ENCODE peak calls at places on chromosomes 5 and 9, in ten cellular contexts. U is H1, T is body of pancreas, H is A673, O is hepatocyte, V is PC-9, J is lower lobe of right lung, Z is PC-3, C is pancreas, F is right lobe of liver. I is an unnamed sample. For H3K4me1, the result is how much of the 10 kb centered on the place peaks cover.

GRCh38 chr9:16092142-16092541 is 539.3 kb downstream of the CCDC171 start:
- DNase-seq in U (no peak), T (no peak), H (no peak), O (no peak), V (no peak), J (no peak), Z (no peak), C (no peak), F (no peak), I (no peak)

GRCh38 chr9:89166871-89167270 is 11.7 kb downstream of the SHC3 start:
- DNase-seq in U (no peak), T (no peak), H (no peak), O (no peak), V (no peak), J (no peak), Z (no peak), C (no peak), F (no peak), I (no peak)

GRCh38 chr9:36485647-36486453 is 85.8 kb upstream of the RNF38 start:
- DNase-seq in U (no peak), T (peak), H (peak), O (peak), V (no peak), J (no peak), Z (peak), C (no peak), F (no peak), I (no peak)

GRCh38 chr5:10607023-10607665 is 43.3 kb downstream of the ANKRD33B start:
- DNase-seq in U (no peak), T (no peak), H (no peak), O (no peak), V (no peak), J (no peak), Z (no peak), C (no peak), F (no peak), I (no peak)

GRCh38 chr5:151020304-151021031 is at the start of gene GPX3:
- DNase-seq in U (peak), T (peak), H (peak), O (peak), V (peak), J (peak), Z (no peak), C (peak), F (peak), I (peak)

GRCh38 chr5:77924081-77924480 is 147.9 kb upstream of the TBCA start:
- DNase-seq in U (no peak), T (no peak), H (no peak), O (no peak), V (no peak), J (no peak), Z (peak), C (no peak), F (no peak), I (no peak)

GRCh38 chr5:176542596-176543427 is 5.6 kb upstream of the RNF44 start:
- DNase-seq in U (no peak), T (peak), H (no peak), O (peak), V (no peak), J (no peak), Z (peak), C (no peak), F (no peak), I (peak)

GRCh38 chr5:54415896-54416640 is 39.4 kb upstream of the HSPB3 start:
- DNase-seq in U (no peak), T (no peak), H (no peak), O (no peak), V (peak), J (no peak), Z (peak), C (no peak), F (no peak), I (no peak)

GRCh38 chr9:89422151-89422918 is 75.6 kb downstream of the SEMA4D start:
- DNase-seq in U (no peak), T (no peak), H (no peak), O (no peak), V (no peak), J (peak), Z (peak), C (no peak), F (no peak), I (no peak)

GRCh38 chr9:96172797-96173196 is 129.2 kb downstream of the HSD17B3 start:
- DNase-seq in U (no peak), T (no peak), H (no peak), O (no peak), V (no peak), J (no peak), Z (no peak), C (no peak), F (no peak), I (no peak)

GRCh38 chr9:85425153-85425611 is 316.6 kb downstream of the AGTPBP1 start:
- DNase-seq in U (peak), T (peak), H (peak), O (peak), V (no peak), J (peak), Z (peak), C (peak), F (no peak), I (peak)

GRCh38 chr5:68419101-68419636 is 203.6 kb downstream of the PIK3R1 start:
- DNase-seq in U (no peak), T (no peak), H (no peak), O (no peak), V (peak), J (no peak), Z (no peak), C (no peak), F (no peak), I (no peak)

GRCh38 chr5:68419637-68420452 is 204.3 kb downstream of the PIK3R1 start:
- DNase-seq in U (no peak), T (no peak), H (peak), O (peak), V (peak), J (no peak), Z (no peak), C (no peak), F (no peak), I (peak)

GRCh38 chr5:68421667-68422220 is 206.2 kb downstream of the PIK3R1 start:
- DNase-seq in U (no peak), T (no peak), H (no peak), O (no peak), V (no peak), J (no peak), Z (no peak), C (no peak), F (no peak), I (no peak)

GRCh38 chr5:68418680-68419079 is 203.1 kb downstream of the PIK3R1 start:
- DNase-seq in U (no peak), T (no peak), H (no peak), O (no peak), V (no peak), J (no peak), Z (no peak), C (no peak), F (no peak), I (no peak)

DNA sequence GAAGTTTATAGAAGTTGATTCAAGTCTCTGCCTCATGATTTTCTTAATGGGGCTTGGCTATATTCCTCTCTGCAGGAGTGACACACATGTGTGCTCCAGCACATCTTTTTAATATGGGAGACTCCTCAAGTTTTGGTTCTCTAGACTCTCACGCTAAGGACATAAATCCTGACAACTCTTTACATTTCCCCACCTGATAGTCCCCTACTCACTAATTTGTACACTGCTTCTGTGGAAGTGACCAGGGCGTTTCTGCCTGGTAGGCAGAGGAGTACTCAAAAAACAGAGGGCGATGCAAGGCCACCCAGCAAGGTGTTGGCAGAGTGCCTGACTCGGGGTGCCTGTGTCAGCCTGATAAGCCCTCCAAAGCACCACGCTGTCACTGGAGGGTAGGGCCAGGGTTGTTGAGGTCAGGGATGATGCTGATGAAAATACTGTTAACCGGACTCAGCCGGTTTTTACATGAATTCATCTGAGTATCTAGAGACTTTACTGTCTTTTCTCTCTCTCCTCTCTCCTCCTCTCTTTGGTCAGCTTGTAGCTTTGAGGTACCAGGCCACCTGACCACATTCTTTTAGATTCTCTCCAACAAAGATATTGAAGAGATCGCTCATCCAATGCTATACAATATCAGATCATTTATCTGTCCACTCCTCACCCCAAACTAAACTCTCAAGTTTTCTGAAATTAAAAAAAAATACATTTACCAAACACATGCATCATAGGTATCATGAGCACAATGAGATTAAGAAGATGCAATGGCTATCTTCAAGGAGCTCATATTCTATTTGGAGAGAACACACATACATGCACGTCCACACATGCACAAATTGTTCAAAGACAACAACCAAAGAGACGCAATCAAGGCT is 205.2 kb downstream of the PIK3R1 start:
- DNase-seq in U (no peak), T (no peak), H (no peak), O (no peak), V (no peak), J (peak), Z (no peak), C (no peak), F (peak), I (no peak)
- H3K4me1 ChIP-seq in U (under half), T (under half), H (under half), O (half or more), V (under half), J (under half), Z (under half), C (under half), F (under half), I (under half)

GRCh38 chr9:112820886-112821285 is 69.8 kb downstream of the SLC46A2 start:
- DNase-seq in U (no peak), T (no peak), H (no peak), O (no peak), V (no peak), J (no peak), Z (peak), C (no peak), F (no peak), I (no peak)

GRCh38 chr9:112822618-112823017 is 68.1 kb downstream of the SLC46A2 start:
- DNase-seq in U (no peak), T (no peak), H (no peak), O (no peak), V (no peak), J (no peak), Z (no peak), C (no peak), F (no peak), I (no peak)

GRCh38 chr9:112819635-112820496 is 69.3 kb downstream of the SNX30 start:
- DNase-seq in U (no peak), T (peak), H (peak), O (peak), V (peak), J (no peak), Z (peak), C (no peak), F (no peak), I (no peak)

DNA sequence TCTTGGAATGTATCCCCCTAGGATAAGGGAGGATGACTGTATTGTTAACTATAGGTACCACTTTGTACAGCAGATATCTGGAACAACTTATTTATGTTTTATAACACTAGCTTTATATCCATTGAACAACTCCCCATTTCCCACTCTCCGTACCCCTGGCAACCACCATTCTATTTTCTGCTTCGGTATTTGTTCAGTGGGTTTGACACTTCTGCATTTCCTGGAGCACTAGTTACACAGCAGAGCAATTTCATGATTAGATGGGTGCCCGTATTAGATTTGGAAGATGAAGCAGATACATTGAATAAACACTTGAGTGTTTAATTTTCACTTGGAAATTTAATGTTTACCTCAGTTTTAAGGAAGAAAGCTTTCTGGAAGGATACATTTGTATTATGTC is 67.4 kb downstream of the SLC46A2 start:
- DNase-seq in U (no peak), T (no peak), H (no peak), O (no peak), V (no peak), J (no peak), Z (no peak), C (no peak), F (no peak), I (no peak)
- TF ChIP-seq CTCF in U (no peak), T (no peak), H (no peak), O (no peak), V (no peak), J (no peak), Z (no peak), C (no peak), F (no peak), I (no peak)

GRCh38 chr9:92962303-92962649 is 15.0 kb downstream of the FGD3 start:
- DNase-seq in U (no peak), T (no peak), H (no peak), O (no peak), V (no peak), J (no peak), Z (no peak), C (no peak), F (no peak), I (no peak)

GRCh38 chr9:92963831-92964606 is 16.7 kb downstream of the FGD3 start:
- DNase-seq in U (no peak), T (no peak), H (no peak), O (peak), V (no peak), J (peak), Z (no peak), C (no peak), F (peak), I (peak)

GRCh38 chr9:92960561-92961290 is 13.4 kb downstream of the FGD3 start:
- DNase-seq in U (no peak), T (no peak), H (no peak), O (no peak), V (no peak), J (no peak), Z (no peak), C (no peak), F (no peak), I (no peak)

GRCh38 chr9:92962846-92963245 is 15.5 kb downstream of the FGD3 start:
- DNase-seq in U (no peak), T (no peak), H (no peak), O (no peak), V (no peak), J (no peak), Z (no peak), C (no peak), F (no peak), I (no peak)

DNA sequence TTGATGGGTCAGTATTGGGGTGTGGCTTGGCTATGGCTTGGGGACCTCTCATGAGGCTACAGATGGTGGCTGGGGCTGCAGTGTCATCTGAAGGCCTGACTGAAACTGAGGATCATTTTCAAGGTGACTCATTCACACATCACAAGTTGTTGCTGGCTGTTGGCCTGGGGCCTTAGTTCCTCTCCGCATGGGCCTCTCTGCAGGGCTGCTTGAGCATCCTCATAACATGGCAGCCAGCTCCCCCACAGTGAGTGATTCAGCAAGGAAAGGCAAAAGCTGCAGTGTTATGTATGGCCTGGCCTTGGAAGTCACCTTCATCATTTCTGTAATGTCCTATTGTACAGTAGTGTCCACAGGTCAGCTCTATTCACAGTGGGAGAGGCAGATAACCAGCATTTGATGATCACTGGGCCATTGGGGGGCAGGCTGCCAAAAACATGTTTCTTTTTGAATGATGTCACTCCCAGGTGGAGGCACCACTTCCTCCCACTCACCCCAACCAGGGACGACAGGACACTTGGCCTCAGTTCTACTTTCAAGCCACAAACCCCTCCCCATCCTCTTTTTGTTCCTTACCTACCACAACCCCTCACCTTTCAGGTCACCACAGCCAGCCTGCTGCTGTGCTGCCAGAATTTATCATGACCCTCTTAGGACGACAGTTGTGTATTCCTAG is 14.4 kb downstream of the FGD3 start:
- DNase-seq in U (no peak), T (no peak), H (no peak), O (no peak), V (no peak), J (no peak), Z (no peak), C (no peak), F (no peak), I (no peak)
- H3K4me3 ChIP-seq in U (no peak), T (no peak), H (no peak), O (no peak), V (no peak), J (no peak), Z (no peak), C (no peak), F (no peak), I (no peak)

DNA sequence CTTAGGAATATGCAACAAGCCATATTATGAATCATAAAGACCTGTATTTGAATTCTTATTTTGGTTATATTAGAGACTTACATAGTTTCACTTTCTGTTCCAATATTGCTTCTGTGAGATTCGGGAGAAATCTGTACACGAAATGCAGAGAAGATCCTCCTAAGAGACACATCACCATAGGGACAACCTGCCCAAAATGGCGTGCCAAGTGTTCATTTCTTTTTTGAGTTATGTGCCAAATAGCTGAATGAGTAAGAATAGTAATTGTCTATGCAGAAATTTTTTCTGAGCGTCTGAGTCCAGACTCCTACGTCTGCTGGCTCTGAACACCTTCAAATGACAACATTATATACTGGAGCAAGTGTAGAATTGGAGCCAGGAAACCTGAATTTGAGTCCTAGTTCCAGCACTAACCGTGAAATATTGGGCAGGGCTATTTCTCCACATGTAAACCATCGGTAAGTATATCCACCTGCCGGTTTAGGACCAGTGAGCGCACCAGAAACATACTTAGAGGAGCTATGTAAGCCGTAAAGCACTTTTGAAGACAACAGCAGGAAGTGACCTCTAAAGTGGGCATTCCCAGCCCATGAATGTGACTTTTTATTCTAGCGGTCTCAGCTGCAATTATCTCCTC is 163.9 kb upstream of the DMRT1 start:
- DNase-seq in U (no peak), T (no peak), H (no peak), O (no peak), V (no peak), J (no peak), Z (no peak), C (no peak), F (no peak), I (no peak)
- H3K4me1 ChIP-seq in U (under half), T (under half), H (under half), O (under half), V (under half), J (under half), Z (under half), C (under half), F (under half), I (under half)

DNA sequence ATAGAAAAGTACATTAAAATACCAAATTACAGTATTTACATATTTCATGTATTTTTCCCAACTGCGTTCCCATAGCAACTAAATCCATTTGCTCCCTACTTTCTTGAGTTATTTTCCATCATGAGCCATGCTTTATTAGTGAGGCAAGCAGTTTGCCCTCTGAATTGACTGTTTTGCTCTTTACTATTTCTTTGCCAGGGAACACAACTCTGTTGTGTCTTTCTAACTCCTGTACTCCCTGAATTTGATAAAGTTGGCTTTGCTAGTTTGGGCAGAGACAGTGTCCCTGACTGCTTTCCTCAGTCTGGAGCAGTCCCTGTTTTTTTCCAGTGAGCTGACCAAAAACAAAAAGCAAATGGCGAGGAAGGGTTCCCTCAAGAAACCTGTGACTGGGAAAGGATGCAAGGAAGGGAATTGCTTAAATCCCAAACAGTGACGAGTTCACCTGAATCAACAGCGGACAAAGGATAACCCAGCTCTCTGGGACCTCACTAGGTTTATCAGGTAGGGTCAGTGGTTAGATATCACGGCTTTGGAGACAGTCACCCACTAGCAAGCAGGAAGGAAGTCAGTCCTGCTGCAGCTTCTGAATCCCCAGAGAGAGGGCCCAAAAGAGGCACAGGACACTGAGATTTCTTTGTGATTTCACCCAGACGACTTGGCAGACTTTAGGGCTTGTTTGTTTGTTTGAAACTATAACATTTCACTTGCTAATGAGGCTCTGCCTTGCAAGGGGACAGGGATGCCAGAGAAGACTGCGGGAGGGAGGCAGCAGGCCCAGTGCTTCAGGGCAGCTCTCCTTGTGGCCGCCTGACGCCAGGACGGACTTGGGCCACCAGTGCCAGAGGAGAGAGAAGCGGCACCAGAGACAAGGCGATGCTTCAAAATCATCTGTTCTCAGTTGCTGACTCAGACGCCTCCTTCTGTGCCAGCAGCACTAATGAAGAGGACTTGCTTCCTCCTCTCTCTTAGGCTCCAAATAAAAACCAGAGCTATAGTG is 275.8 kb upstream of the SLC30A5 start:
- DNase-seq in U (peak), T (no peak), H (no peak), O (no peak), V (no peak), J (no peak), Z (no peak), C (no peak), F (no peak), I (no peak)
- TF ChIP-seq CTCF in U (peak), T (no peak), H (no peak), O (no peak), V (no peak), J (no peak), Z (no peak), C (no peak), F (no peak), I (no peak)

I was measured in kidney.